ENCODE peak calls at places on chromosome 13, in six cellular contexts. One of them, this sample, is unnamed.

GRCh38 chr13:112605531-112605990 is 17.6 kb upstream of the TUBGCP3 start:
- DNase-seq in H54: no peak
- DNase-seq in aorta: no peak
- DNase-seq in COLO829: no peak
- DNase-seq in activated T-cell treated with anti-CD3 and anti-CD28 coated beads for 1 hour: no peak
- DNase-seq in HEK293T: no peak
- DNase-seq in this sample: no peak

GRCh38 chr13:59488436-59488835 is 675.3 kb downstream of the DIAPH3 start:
- DNase-seq in COLO829: no peak
- DNase-seq in H54: no peak
- DNase-seq in HEK293T: no peak
- DNase-seq in activated T-cell treated with anti-CD3 and anti-CD28 coated beads for 1 hour: no peak
- DNase-seq in aorta: no peak
- DNase-seq in this sample: no peak

GRCh38 chr13:114140909-114141255 is 8.5 kb upstream of the RASA3 start:
- DNase-seq in aorta: no peak
- DNase-seq in COLO829: no peak
- DNase-seq in HEK293T: no peak
- DNase-seq in H54: no peak
- DNase-seq in activated T-cell treated with anti-CD3 and anti-CD28 coated beads for 1 hour: peak; percentile 41
- DNase-seq in this sample: no peak

GRCh38 chr13:53783466-53783865 is 754.9 kb downstream of the OLFM4 start:
- DNase-seq in H54: no peak
- DNase-seq in HEK293T: no peak
- DNase-seq in activated T-cell treated with anti-CD3 and anti-CD28 coated beads for 1 hour: no peak
- DNase-seq in COLO829: no peak
- DNase-seq in aorta: no peak
- DNase-seq in this sample: no peak

GRCh38 chr13:21670006-21670882 is 629 bp upstream of the FGF9 start:
- DNase-seq in activated T-cell treated with anti-CD3 and anti-CD28 coated beads for 1 hour: peak; percentile 56
- DNase-seq in aorta: peak; percentile 67
- DNase-seq in HEK293T: peak; percentile 22
- DNase-seq in COLO829: no peak
- DNase-seq in H54: no peak
- DNase-seq in this sample: no peak

GRCh38 chr13:76886292-76887061 is at the start of gene KCTD12:
- DNase-seq in aorta: peak; percentile 96
- DNase-seq in HEK293T: peak; percentile 90
- DNase-seq in H54: peak; percentile 52
- DNase-seq in activated T-cell treated with anti-CD3 and anti-CD28 coated beads for 1 hour: peak; percentile 69
- DNase-seq in COLO829: peak; percentile 4
- DNase-seq in this sample: no peak

GRCh38 chr13:49649963-49650312 is 21.6 kb downstream of the ARL11 start:
- DNase-seq in activated T-cell treated with anti-CD3 and anti-CD28 coated beads for 1 hour: no peak
- DNase-seq in aorta: no peak
- DNase-seq in COLO829: no peak
- DNase-seq in HEK293T: no peak
- DNase-seq in H54: no peak
- DNase-seq in this sample: no peak

GRCh38 chr13:50838031-50838430 is 5.5 kb downstream of the DLEU7 start:
- DNase-seq in activated T-cell treated with anti-CD3 and anti-CD28 coated beads for 1 hour: no peak
- DNase-seq in H54: no peak
- DNase-seq in HEK293T: no peak
- DNase-seq in aorta: no peak
- DNase-seq in COLO829: no peak
- DNase-seq in this sample: no peak

GRCh38 chr13:95535243-95535642 is 17.3 kb upstream of the CLDN10 start:
- DNase-seq in aorta: no peak
- DNase-seq in H54: peak; percentile 36
- DNase-seq in HEK293T: no peak
- DNase-seq in activated T-cell treated with anti-CD3 and anti-CD28 coated beads for 1 hour: no peak
- DNase-seq in COLO829: peak; percentile 53
- DNase-seq in this sample: peak; percentile 81

GRCh38 chr13:103282571-103283450 is 216.6 kb upstream of the SLC10A2 start:
- DNase-seq in HEK293T: no peak
- DNase-seq in aorta: no peak
- DNase-seq in H54: peak; percentile 63
- DNase-seq in activated T-cell treated with anti-CD3 and anti-CD28 coated beads for 1 hour: no peak
- DNase-seq in COLO829: no peak
- DNase-seq in this sample: no peak

GRCh38 chr13:50282016-50282415 is 266.8 kb downstream of the KCNRG start:
- DNase-seq in aorta: no peak
- DNase-seq in HEK293T: no peak
- DNase-seq in activated T-cell treated with anti-CD3 and anti-CD28 coated beads for 1 hour: no peak
- DNase-seq in H54: no peak
- DNase-seq in COLO829: no peak
- DNase-seq in this sample: no peak

GRCh38 chr13:41780736-41781708 is 179.9 kb downstream of the VWA8 start:
- DNase-seq in H54: no peak
- DNase-seq in COLO829: peak; percentile 57
- DNase-seq in activated T-cell treated with anti-CD3 and anti-CD28 coated beads for 1 hour: no peak
- DNase-seq in aorta: no peak
- DNase-seq in HEK293T: no peak
- DNase-seq in this sample: no peak

GRCh38 chr13:95641291-95641811 is 3.2 kb downstream of the DZIP1 start:
- DNase-seq in COLO829: no peak
- DNase-seq in H54: no peak
- DNase-seq in activated T-cell treated with anti-CD3 and anti-CD28 coated beads for 1 hour: no peak
- DNase-seq in aorta: peak; percentile 45
- DNase-seq in HEK293T: no peak
- DNase-seq in this sample: no peak

GRCh38 chr13:113349050-113349449 is 14.9 kb downstream of the GRTP1 start:
- DNase-seq in aorta: no peak
- DNase-seq in activated T-cell treated with anti-CD3 and anti-CD28 coated beads for 1 hour: no peak
- DNase-seq in COLO829: no peak
- DNase-seq in HEK293T: no peak
- DNase-seq in H54: no peak
- DNase-seq in this sample: no peak

GRCh38 chr13:45385320-45385719 is 32.9 kb downstream of the SLC25A30 start:
- DNase-seq in H54: no peak
- DNase-seq in activated T-cell treated with anti-CD3 and anti-CD28 coated beads for 1 hour: no peak
- DNase-seq in COLO829: no peak
- DNase-seq in aorta: no peak
- DNase-seq in HEK293T: no peak
- DNase-seq in this sample: no peak

GRCh38 chr13:110433014-110433413 is 125.9 kb downstream of the COL4A2 start:
- DNase-seq in H54: no peak
- DNase-seq in COLO829: no peak
- DNase-seq in HEK293T: no peak
- DNase-seq in aorta: peak; percentile 91
- DNase-seq in activated T-cell treated with anti-CD3 and anti-CD28 coated beads for 1 hour: no peak
- DNase-seq in this sample: no peak

GRCh38 chr13:64429691-64430090 is 2800.4 kb downstream of the PCDH9 start:
- DNase-seq in activated T-cell treated with anti-CD3 and anti-CD28 coated beads for 1 hour: no peak
- DNase-seq in HEK293T: no peak
- DNase-seq in COLO829: no peak
- DNase-seq in aorta: no peak
- DNase-seq in H54: no peak
- DNase-seq in this sample: no peak

GRCh38 chr13:88726075-88726474 is 1054.9 kb downstream of the SLITRK5 start:
- DNase-seq in activated T-cell treated with anti-CD3 and anti-CD28 coated beads for 1 hour: no peak
- DNase-seq in H54: no peak
- DNase-seq in aorta: no peak
- DNase-seq in COLO829: no peak
- DNase-seq in HEK293T: no peak
- DNase-seq in this sample: no peak

GRCh38 chr13:32666990-32667571 is 80.8 kb downstream of the PDS5B start:
- DNase-seq in H54: no peak
- DNase-seq in activated T-cell treated with anti-CD3 and anti-CD28 coated beads for 1 hour: no peak
- DNase-seq in COLO829: no peak
- DNase-seq in HEK293T: no peak
- DNase-seq in aorta: no peak
- DNase-seq in this sample: no peak

GRCh38 chr13:66585669-66586203 is 644.4 kb downstream of the PCDH9 start:
- DNase-seq in activated T-cell treated with anti-CD3 and anti-CD28 coated beads for 1 hour: no peak
- DNase-seq in H54: no peak
- DNase-seq in HEK293T: no peak
- DNase-seq in aorta: no peak
- DNase-seq in COLO829: peak; percentile 13
- DNase-seq in this sample: no peak

GRCh38 chr13:105936816-105937215 is 598.6 kb downstream of the EFNB2 start:
- DNase-seq in HEK293T: no peak
- DNase-seq in COLO829: no peak
- DNase-seq in H54: no peak
- DNase-seq in aorta: no peak
- DNase-seq in activated T-cell treated with anti-CD3 and anti-CD28 coated beads for 1 hour: no peak
- DNase-seq in this sample: no peak

GRCh38 chr13:31119966-31120733 is 41.6 kb downstream of the HSPH1 start:
- DNase-seq in aorta: no peak
- DNase-seq in HEK293T: no peak
- DNase-seq in activated T-cell treated with anti-CD3 and anti-CD28 coated beads for 1 hour: no peak
- DNase-seq in H54: no peak
- DNase-seq in COLO829: no peak
- DNase-seq in this sample: no peak

GRCh38 chr13:91540157-91540736 is 141.8 kb downstream of the GPC5 start:
- DNase-seq in activated T-cell treated with anti-CD3 and anti-CD28 coated beads for 1 hour: no peak
- DNase-seq in aorta: no peak
- DNase-seq in H54: no peak
- DNase-seq in COLO829: no peak
- DNase-seq in HEK293T: no peak
- DNase-seq in this sample: no peak

GRCh38 chr13:64305246-64305645 is 2889.6 kb upstream of the PCDH20 start:
- DNase-seq in aorta: no peak
- DNase-seq in HEK293T: no peak
- DNase-seq in COLO829: no peak
- DNase-seq in activated T-cell treated with anti-CD3 and anti-CD28 coated beads for 1 hour: no peak
- DNase-seq in H54: no peak
- DNase-seq in this sample: no peak

GRCh38 chr13:62294210-62294609 is 878.6 kb upstream of the PCDH20 start:
- DNase-seq in aorta: no peak
- DNase-seq in H54: no peak
- DNase-seq in activated T-cell treated with anti-CD3 and anti-CD28 coated beads for 1 hour: no peak
- DNase-seq in COLO829: no peak
- DNase-seq in HEK293T: no peak
- DNase-seq in this sample: no peak

GRCh38 chr13:46926856-46927625 is 30.2 kb upstream of the HTR2A start:
- DNase-seq in activated T-cell treated with anti-CD3 and anti-CD28 coated beads for 1 hour: no peak
- DNase-seq in HEK293T: no peak
- DNase-seq in aorta: no peak
- DNase-seq in H54: no peak
- DNase-seq in COLO829: no peak
- DNase-seq in this sample: no peak

GRCh38 chr13:91216928-91217700 is 130.4 kb upstream of the MIR17HG start:
- DNase-seq in aorta: no peak
- DNase-seq in H54: no peak
- DNase-seq in activated T-cell treated with anti-CD3 and anti-CD28 coated beads for 1 hour: no peak
- DNase-seq in HEK293T: no peak
- DNase-seq in COLO829: no peak
- DNase-seq in this sample: no peak

GRCh38 chr13:101449971-101450748 is 2.3 kb upstream of the ITGBL1 start:
- DNase-seq in aorta: no peak
- DNase-seq in H54: peak; percentile 64
- DNase-seq in COLO829: peak; percentile 70
- DNase-seq in HEK293T: no peak
- DNase-seq in activated T-cell treated with anti-CD3 and anti-CD28 coated beads for 1 hour: no peak
- DNase-seq in this sample: no peak

GRCh38 chr13:23810842-23811241 is 78.4 kb downstream of the MIPEP start:
- DNase-seq in COLO829: no peak
- DNase-seq in H54: no peak
- DNase-seq in aorta: no peak
- DNase-seq in HEK293T: no peak
- DNase-seq in activated T-cell treated with anti-CD3 and anti-CD28 coated beads for 1 hour: no peak
- DNase-seq in this sample: no peak

GRCh38 chr13:76937416-76937815 is 10.9 kb upstream of the ACOD1 start:
- DNase-seq in activated T-cell treated with anti-CD3 and anti-CD28 coated beads for 1 hour: no peak
- DNase-seq in HEK293T: no peak
- DNase-seq in COLO829: peak; percentile 80
- DNase-seq in H54: peak; percentile 42
- DNase-seq in aorta: peak; percentile 61
- DNase-seq in this sample: no peak

GRCh38 chr13:88014527-88014926 is 343.4 kb downstream of the SLITRK5 start:
- DNase-seq in aorta: no peak
- DNase-seq in H54: no peak
- DNase-seq in HEK293T: no peak
- DNase-seq in activated T-cell treated with anti-CD3 and anti-CD28 coated beads for 1 hour: no peak
- DNase-seq in COLO829: no peak
- DNase-seq in this sample: no peak

GRCh38 chr13:67299072-67299635 is 69.0 kb upstream of the PCDH9 start:
- DNase-seq in aorta: no peak
- DNase-seq in activated T-cell treated with anti-CD3 and anti-CD28 coated beads for 1 hour: no peak
- DNase-seq in H54: no peak
- DNase-seq in COLO829: peak; percentile 14
- DNase-seq in HEK293T: no peak
- DNase-seq in this sample: no peak

GRCh38 chr13:45315520-45316167 is 25.3 kb downstream of the TPT1 start:
- DNase-seq in HEK293T: no peak
- DNase-seq in H54: no peak
- DNase-seq in aorta: no peak
- DNase-seq in activated T-cell treated with anti-CD3 and anti-CD28 coated beads for 1 hour: no peak
- DNase-seq in COLO829: no peak
- DNase-seq in this sample: no peak

GRCh38 chr13:109794095-109794494 is 7.7 kb upstream of the IRS2 start:
- DNase-seq in HEK293T: no peak
- DNase-seq in aorta: no peak
- DNase-seq in COLO829: no peak
- DNase-seq in H54: no peak
- DNase-seq in activated T-cell treated with anti-CD3 and anti-CD28 coated beads for 1 hour: no peak
- DNase-seq in this sample: no peak

GRCh38 chr13:113086031-113086750 is 19.4 kb upstream of the F7 start:
- DNase-seq in aorta: peak; percentile 43
- DNase-seq in H54: no peak
- DNase-seq in COLO829: no peak
- DNase-seq in HEK293T: no peak
- DNase-seq in activated T-cell treated with anti-CD3 and anti-CD28 coated beads for 1 hour: no peak
- DNase-seq in this sample: no peak

GRCh38 chr13:99071211-99071610 is 93.3 kb upstream of the DOCK9 start:
- DNase-seq in H54: no peak
- DNase-seq in aorta: no peak
- DNase-seq in activated T-cell treated with anti-CD3 and anti-CD28 coated beads for 1 hour: no peak
- DNase-seq in COLO829: no peak
- DNase-seq in HEK293T: no peak
- DNase-seq in this sample: no peak

GRCh38 chr13:38637576-38637975 is 49.3 kb upstream of the FREM2 start:
- DNase-seq in HEK293T: no peak
- DNase-seq in aorta: no peak
- DNase-seq in H54: no peak
- DNase-seq in COLO829: no peak
- DNase-seq in activated T-cell treated with anti-CD3 and anti-CD28 coated beads for 1 hour: no peak
- DNase-seq in this sample: no peak

GRCh38 chr13:24272452-24273161 is 36.8 kb upstream of the C1QTNF9 start:
- DNase-seq in H54: no peak
- DNase-seq in HEK293T: no peak
- DNase-seq in activated T-cell treated with anti-CD3 and anti-CD28 coated beads for 1 hour: no peak
- DNase-seq in COLO829: no peak
- DNase-seq in aorta: no peak
- DNase-seq in this sample: peak; percentile 8

GRCh38 chr13:51764184-51765141 is 39.5 kb downstream of the DHRS12 start:
- DNase-seq in aorta: peak; percentile 75
- DNase-seq in HEK293T: no peak
- DNase-seq in H54: no peak
- DNase-seq in COLO829: peak; percentile 28
- DNase-seq in activated T-cell treated with anti-CD3 and anti-CD28 coated beads for 1 hour: peak; percentile 19
- DNase-seq in this sample: no peak

This sample was measured in LNCaP clone FGC.